ENCODE peak calls at places on chromosome 3, in four cellular contexts. J is tibial artery, L is lower leg skin, C is upper lobe of right lung. B is an unnamed sample.
A peak's percentile ranks its signal among the peaks of the same experiment; 100 is the strongest.

GRCh38 chr3:119403201-119403600 is 60.2 kb downstream of the TMEM39A start:
- DNase-seq in L (no peak), C (no peak), J (no peak), B (no peak)

GRCh38 chr3:86793786-86794185 is 197.2 kb downstream of the VGLL3 start:
- DNase-seq in J (no peak), L (no peak), C (no peak), B (no peak)

GRCh38 chr3:130384547-130384946 is 39.1 kb downstream of the COL6A5 start:
- DNase-seq in L (no peak), C (no peak), J (no peak), B (no peak)

GRCh38 chr3:169556909-169557308 is 106.6 kb downstream of the MECOM start:
- DNase-seq in C (no peak), L (no peak), J (no peak), B (no peak)

GRCh38 chr3:36992806-36993325 is at the start of gene EPM2AIP1:
- DNase-seq in J (peak; percentile 100), C (peak; percentile 96), L (peak; percentile 100), B (no peak)

GRCh38 chr3:152556731-152557254 is 278.1 kb upstream of the P2RY1 start:
- DNase-seq in C (no peak), J (peak; percentile 72), L (no peak), B (no peak)

GRCh38 chr3:165778456-165778855 is 58.8 kb downstream of the BCHE start:
- DNase-seq in C (no peak), J (no peak), L (no peak), B (no peak)

GRCh38 chr3:144866504-144866903 is 894.9 kb downstream of the DIPK2A start:
- DNase-seq in J (no peak), L (no peak), C (no peak), B (no peak)

GRCh38 chr3:107240183-107241091 is 136.8 kb upstream of the CCDC54 start:
- DNase-seq in C (peak; percentile 88), J (peak; percentile 86), L (peak; percentile 94), B (peak; percentile 93)

GRCh38 chr3:123503200-123503599 is 54.3 kb upstream of the ADCY5 start:
- DNase-seq in C (no peak), L (no peak), J (no peak), B (no peak)

GRCh38 chr3:100333051-100333450 is 1.5 kb upstream of the NIT2 start:
- DNase-seq in L (no peak), C (no peak), J (no peak), B (no peak)

GRCh38 chr3:140206196-140207040 is 271.4 kb downstream of the CLSTN2 start:
- DNase-seq in C (no peak), J (no peak), L (no peak), B (no peak)

GRCh38 chr3:196632033-196632751 is 7.3 kb upstream of the NRROS start:
- DNase-seq in C (peak; percentile 94), J (peak; percentile 88), L (peak; percentile 96), B (peak; percentile 88)

GRCh38 chr3:128787256-128788253 is 61.6 kb downstream of the RAB7A start:
- DNase-seq in J (no peak), C (no peak), L (no peak), B (no peak)

GRCh38 chr3:123859177-123859576 is 25.0 kb downstream of the MYLK start:
- DNase-seq in L (no peak), C (no peak), J (no peak), B (no peak)

GRCh38 chr3:134791992-134792391 is 3.1 kb upstream of the EPHB1 start:
- DNase-seq in C (no peak), J (no peak), L (no peak), B (peak; percentile 27)

GRCh38 chr3:76679510-76679909 is 360.4 kb upstream of the ROBO2 start:
- DNase-seq in J (no peak), L (no peak), C (no peak), B (no peak)

GRCh38 chr3:155154255-155154654 is 74.1 kb downstream of the MME start:
- DNase-seq in J (no peak), C (no peak), L (no peak), B (no peak)

GRCh38 chr3:175111036-175111435 is 251.9 kb downstream of the NAALADL2 start:
- DNase-seq in C (no peak), L (no peak), J (no peak), B (no peak)

GRCh38 chr3:177195941-177196472 is 1.3 kb downstream of the TBL1XR1 start:
- DNase-seq in J (no peak), L (no peak), C (no peak), B (no peak)

GRCh38 chr3:177174607-177175006 is 22.7 kb downstream of the TBL1XR1 start:
- DNase-seq in J (no peak), C (no peak), L (no peak), B (no peak)

GRCh38 chr3:154247806-154248480 is 76.3 kb downstream of the DHX36 start:
- DNase-seq in L (no peak), J (no peak), C (no peak), B (no peak)

GRCh38 chr3:134260984-134261383 is 10.3 kb upstream of the RYK start:
- DNase-seq in C (no peak), J (no peak), L (no peak), B (no peak)

GRCh38 chr3:130901463-130902204 is 7.8 kb downstream of the ATP2C1 start:
- DNase-seq in J (no peak), C (no peak), L (no peak), B (no peak)

GRCh38 chr3:16300881-16301359 is 35.9 kb downstream of the OXNAD1 start:
- DNase-seq in C (no peak), J (no peak), L (no peak), B (no peak)

GRCh38 chr3:176663819-176664218 is 533.5 kb downstream of the TBL1XR1 start:
- DNase-seq in L (no peak), C (no peak), J (no peak), B (no peak)

GRCh38 chr3:140187648-140188221 is 252.8 kb downstream of the CLSTN2 start:
- DNase-seq in L (no peak), J (no peak), C (no peak), B (no peak)

GRCh38 chr3:53506110-53506762 is 11.8 kb downstream of the CACNA1D start:
- DNase-seq in C (no peak), J (no peak), L (no peak), B (no peak)

GRCh38 chr3:169939751-169940150 is 26.9 kb upstream of the SEC62 start:
- DNase-seq in C (no peak), J (no peak), L (no peak), B (no peak)

GRCh38 chr3:183477801-183478456 is 49.5 kb upstream of the MCF2L2 start:
- DNase-seq in L (peak; percentile 53), C (no peak), J (no peak), B (peak; percentile 68)

GRCh38 chr3:123194552-123194951 is 7.2 kb upstream of the SEC22A start:
- DNase-seq in L (no peak), C (peak; percentile 67), J (no peak), B (no peak)

GRCh38 chr3:123371859-123372767 is 76.8 kb downstream of the ADCY5 start:
- DNase-seq in L (no peak), C (peak; percentile 28), J (peak; percentile 54), B (no peak)

GRCh38 chr3:45506751-45507391 is 87.7 kb upstream of the LIMD1 start:
- DNase-seq in C (no peak), J (no peak), L (no peak), B (no peak)

GRCh38 chr3:45508659-45509037 is 85.9 kb upstream of the LIMD1 start:
- DNase-seq in J (no peak), L (no peak), C (no peak), B (no peak)

GRCh38 chr3:45506084-45506483 is 88.5 kb upstream of the LIMD1 start:
- DNase-seq in J (no peak), L (no peak), C (no peak), B (no peak)

GRCh38 chr3:45509038-45509767 is 85.3 kb upstream of the LIMD1 start:
- DNase-seq in J (no peak), L (no peak), C (no peak), B (no peak)

DNA sequence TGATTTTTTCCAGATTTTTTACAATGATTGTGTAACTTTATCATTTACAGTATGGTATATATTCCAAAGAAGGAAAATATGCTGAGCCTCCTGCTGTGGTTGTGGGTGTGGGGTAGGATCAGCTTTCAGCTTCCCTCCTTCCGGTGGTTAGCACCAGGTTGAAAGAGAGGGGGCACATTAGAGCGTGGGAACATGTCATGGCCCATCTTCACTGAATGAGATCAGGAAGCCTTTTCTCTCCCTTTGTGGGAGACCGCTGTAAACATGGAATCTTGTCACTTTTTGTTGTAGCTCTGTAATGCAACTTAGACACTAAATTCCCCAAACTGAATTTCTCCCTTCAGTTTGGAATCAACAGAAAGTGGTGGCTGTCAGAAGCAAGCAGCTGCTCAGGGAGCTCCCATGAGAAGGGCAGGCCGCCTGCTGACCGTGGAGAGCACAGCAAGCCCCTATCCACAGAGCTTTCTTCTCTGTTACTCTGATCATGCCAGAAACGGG is 86.7 kb upstream of the LIMD1 start:
- DNase-seq in J (no peak), C (no peak), L (no peak), B (peak; percentile 88)
- TF ChIP-seq CTCF in J (no peak), C (peak; percentile 40), L (no peak), B (peak; percentile 74)

GRCh38 chr3:149658444-149659172 is 783 bp upstream of the WWTR1 start:
- DNase-seq in C (peak; percentile 81), J (peak; percentile 93), L (peak; percentile 92), B (peak; percentile 90)
- TF ChIP-seq CTCF in C (peak; percentile 31), J (no peak), L (no peak), B (peak; percentile 44)

DNA sequence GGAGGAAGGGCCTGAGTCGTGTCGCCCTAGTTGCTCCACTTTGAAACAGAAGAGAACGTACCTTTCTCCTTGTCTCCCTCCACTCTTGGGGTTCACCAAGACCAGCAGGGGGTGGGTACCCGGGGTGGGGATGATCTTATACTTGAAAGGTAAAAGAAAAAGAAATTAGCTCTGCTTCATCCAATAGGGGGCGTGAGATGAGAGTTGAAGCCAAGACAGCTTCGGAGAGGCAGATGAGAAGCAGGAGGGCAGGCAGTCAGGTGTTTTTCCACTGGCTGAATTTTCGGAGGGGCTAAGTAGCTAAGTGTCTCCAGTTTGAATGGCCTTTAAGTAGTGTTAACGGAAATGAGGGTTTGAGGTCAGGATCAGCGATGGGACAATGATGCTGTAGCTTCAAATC is 100.4 kb downstream of the DGKG start:
- DNase-seq in J (no peak), C (no peak), L (no peak), B (no peak)
- TF ChIP-seq CTCF in J (no peak), C (no peak), L (no peak), B (peak; percentile 27)

GRCh38 chr3:45309876-45310275 is 78.5 kb upstream of the LARS2 start:
- DNase-seq in J (no peak), L (no peak), C (no peak), B (peak; percentile 44)
- TF ChIP-seq CTCF in J (no peak), L (no peak), C (no peak), B (no peak)

DNA sequence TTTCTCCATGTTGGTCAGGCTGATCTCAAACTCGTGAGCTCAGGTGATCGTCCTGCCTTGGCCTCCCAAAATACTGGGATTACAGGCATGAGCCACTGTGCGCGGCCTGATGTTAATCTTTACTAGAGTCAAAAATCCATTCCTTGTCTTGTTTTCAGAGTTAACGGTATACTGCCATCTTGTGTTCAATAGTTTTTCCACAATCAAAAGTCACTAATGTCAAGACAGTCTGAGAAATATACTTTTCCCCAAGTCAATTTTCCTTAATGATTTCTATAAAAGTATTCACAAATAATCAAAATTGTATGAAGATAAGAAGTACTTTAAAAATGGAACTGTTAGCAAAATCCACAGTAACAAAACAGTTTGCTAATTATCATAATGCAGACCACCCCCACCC is 8.5 kb downstream of the CRBN start:
- DNase-seq in L (no peak), J (no peak), C (no peak), B (no peak)
- TF ChIP-seq CTCF in L (no peak), J (no peak), C (peak; percentile 43), B (peak; percentile 54)